ENCODE peak calls at places on chromosomes 5 and 9, in five cellular contexts. X is CD8-positive, alpha-beta T cell; I is gastrocnemius medialis; T is PC-3; M is uterus. S is an unnamed sample.

GRCh38 chr5:95620030-95620869 is at the start of gene GPR150:
- DNase-seq in I (no peak), T (peak; percentile 33), X (peak; percentile 50), M (peak; percentile 28), S (peak; percentile 64)

GRCh38 chr9:87336914-87337333 is 160.7 kb upstream of the DAPK1 start:
- DNase-seq in X (no peak), I (no peak), M (no peak), T (peak; percentile 44), S (peak; percentile 8)

GRCh38 chr9:130276121-130276520 is 10.6 kb downstream of the HMCN2 start:
- DNase-seq in M (no peak), I (no peak), X (no peak), T (peak; percentile 9), S (no peak)

GRCh38 chr5:36240779-36241635 is 718 bp downstream of the NADK2 start:
- DNase-seq in I (peak; percentile 31), X (peak; percentile 12), T (peak; percentile 61), M (peak; percentile 67), S (no peak)

GRCh38 chr5:60685700-60686099 is 14.3 kb downstream of the DEPDC1B start:
- DNase-seq in X (no peak), M (no peak), T (no peak), I (no peak), S (no peak)

GRCh38 chr9:96453625-96454024 is 3.7 kb downstream of the HABP4 start:
- DNase-seq in X (no peak), M (no peak), I (no peak), T (peak; percentile 64), S (no peak)

GRCh38 chr9:109551651-109552050 is 53.5 kb upstream of the PTPN3 start:
- DNase-seq in X (no peak), I (no peak), M (no peak), T (no peak), S (no peak)

GRCh38 chr5:2186472-2187015 is 303.8 kb upstream of the IRX4 start:
- DNase-seq in T (no peak), M (no peak), I (no peak), X (no peak), S (no peak)

GRCh38 chr9:28059192-28059591 is 485.9 kb upstream of the C9orf72 start:
- DNase-seq in T (no peak), X (no peak), M (no peak), I (no peak), S (no peak)

GRCh38 chr9:125949721-125950465 is 202.7 kb downstream of the PBX3 start:
- DNase-seq in I (no peak), M (no peak), T (no peak), X (no peak), S (no peak)

GRCh38 chr9:97593960-97594359 is 39.2 kb downstream of the TSTD2 start:
- DNase-seq in X (no peak), M (no peak), I (no peak), T (no peak), S (no peak)

GRCh38 chr5:39992617-39993203 is 567.9 kb upstream of the DAB2 start:
- DNase-seq in I (no peak), X (no peak), T (peak; percentile 41), M (no peak), S (no peak)

GRCh38 chr5:153135416-153135815 is 355.1 kb upstream of the GRIA1 start:
- DNase-seq in I (no peak), T (peak; percentile 39), X (no peak), M (no peak), S (no peak)

GRCh38 chr5:113082547-113082905 is 105.9 kb downstream of the DCP2 start:
- DNase-seq in I (no peak), X (no peak), T (no peak), M (no peak), S (no peak)

GRCh38 chr5:10301842-10302610 is 5.7 kb downstream of the CMBL start:
- DNase-seq in T (peak; percentile 96), I (peak; percentile 91), M (peak; percentile 34), X (no peak), S (no peak)

GRCh38 chr5:157106668-157107461 is 2.0 kb downstream of the HAVCR2 start:
- DNase-seq in I (no peak), X (no peak), M (no peak), T (no peak), S (no peak)
- H3K27ac ChIP-seq in I (no peak overlapping the region), X (peak overlapping the region; percentile 14), M (no peak overlapping the region), T (no peak overlapping the region), S (no peak overlapping the region)

GRCh38 chr9:137188490-137189296 is at the start of the genes ANAPC2 and SSNA1:
- DNase-seq in I (peak; percentile 79), T (peak; percentile 91), X (peak; percentile 95), M (peak; percentile 94), S (peak; percentile 92)

GRCh38 chr9:137191691-137192447 is 3.4 kb downstream of the SSNA1 start:
- DNase-seq in M (no peak), I (no peak), T (no peak), X (no peak), S (no peak)

GRCh38 chr9:137189297-137190295 is 1.1 kb downstream of the SSNA1 start:
- DNase-seq in M (no peak), T (no peak), I (no peak), X (no peak), S (no peak)

GRCh38 chr9:137191245-137191644 is 2.8 kb downstream of the SSNA1 start:
- DNase-seq in X (no peak), M (no peak), I (no peak), T (no peak), S (no peak)

GRCh38 chr9:137190315-137190853 is 1.9 kb downstream of the SSNA1 start:
- DNase-seq in M (no peak), I (no peak), X (no peak), T (peak; percentile 32), S (no peak)
- H3K4me3 ChIP-seq in M (no peak overlapping the region), I (peak overlapping the region; percentile 96), X (no peak overlapping the region), T (peak overlapping the region; percentile 99), S (no peak overlapping the region)

DNA sequence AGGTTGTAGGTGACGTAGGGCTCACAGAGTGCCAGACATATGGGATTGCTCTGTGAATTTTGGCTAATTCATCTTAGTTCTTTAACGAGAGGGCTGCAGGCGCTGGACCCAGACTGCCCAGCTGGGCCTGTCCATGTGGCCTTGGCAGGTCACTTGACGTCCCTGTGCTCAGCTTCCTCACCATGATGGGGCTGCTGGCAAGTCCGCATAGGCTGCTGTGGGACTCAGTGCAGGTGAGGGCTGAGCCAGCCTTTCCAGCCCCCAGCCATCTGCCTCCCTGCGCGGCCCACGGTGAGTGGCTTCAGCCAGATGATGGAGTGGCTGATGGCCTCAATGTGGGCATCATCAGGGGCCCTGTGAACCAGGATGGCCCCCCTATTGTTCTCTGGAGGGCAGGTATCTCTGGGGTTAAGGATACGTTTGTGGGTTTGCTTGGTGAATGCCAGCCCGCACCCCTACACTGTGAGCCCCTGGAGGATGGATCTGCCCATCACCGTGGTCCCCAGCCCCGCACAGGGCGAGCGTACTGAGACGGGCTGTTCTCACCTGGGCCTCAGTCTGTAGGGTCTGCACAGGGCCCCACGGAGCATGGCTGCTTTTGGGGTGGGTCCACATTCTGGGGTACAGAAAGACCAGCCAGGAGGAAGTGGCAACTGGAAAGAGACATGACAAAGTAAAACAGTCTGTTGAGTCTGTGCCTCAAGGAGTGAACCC is 3.7 kb downstream of the CARD19 start:
- DNase-seq in X (no peak), M (no peak), T (no peak), I (no peak), S (no peak)
- H3K27ac ChIP-seq in X (no peak overlapping the region), M (peak overlapping the region; percentile 81), T (no peak overlapping the region), I (peak overlapping the region; percentile 91), S (no peak overlapping the region)

GRCh38 chr5:14600846-14601245 is 19.3 kb downstream of the OTULINL start:
- DNase-seq in X (no peak), M (no peak), T (no peak), I (no peak), S (no peak)
- H3K4me3 ChIP-seq in X (no peak overlapping the region), M (no peak overlapping the region), T (no peak overlapping the region), I (no peak overlapping the region), S (no peak overlapping the region)

GRCh38 chr5:136890431-136891148 is 525.2 kb upstream of the TRPC7 start:
- DNase-seq in M (no peak), I (no peak), T (no peak), X (no peak), S (no peak)
- H3K27ac ChIP-seq in M (no peak overlapping the region), I (no peak overlapping the region), T (no peak overlapping the region), X (no peak overlapping the region), S (no peak overlapping the region)

DNA sequence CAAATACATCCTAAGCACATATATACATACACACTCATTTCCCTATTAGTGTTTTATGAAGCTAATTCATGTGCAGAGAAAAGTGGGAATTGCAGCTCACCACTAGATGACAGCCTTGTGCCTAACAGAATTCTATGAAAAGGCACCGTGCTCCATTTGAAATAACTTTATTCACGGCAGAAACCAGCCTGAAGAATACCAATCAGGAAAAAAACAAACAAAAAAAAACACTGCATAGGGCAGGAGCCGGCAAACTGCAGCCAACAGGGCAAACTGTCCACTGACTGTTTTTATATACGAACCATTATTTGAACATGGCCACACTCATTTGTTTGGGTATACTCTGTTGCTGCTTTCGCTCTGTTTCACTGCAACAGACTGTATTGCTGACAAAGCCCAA is 33.6 kb downstream of the ERMP1 start:
- DNase-seq in X (no peak), T (peak; percentile 75), M (no peak), I (no peak), S (peak; percentile 3)
- H3K4me3 ChIP-seq in X (no peak overlapping the region), T (no peak overlapping the region), M (no peak overlapping the region), I (no peak overlapping the region), S (no peak overlapping the region)

GRCh38 chr5:173378727-173379126 is 50.5 kb upstream of the STC2 start:
- DNase-seq in T (no peak), I (no peak), X (no peak), M (no peak), S (no peak)
- H3K27ac ChIP-seq in T (no peak overlapping the region), I (no peak overlapping the region), X (no peak overlapping the region), M (no peak overlapping the region), S (no peak overlapping the region)

GRCh38 chr5:141490771-141491170 is 1.9 kb downstream of the PCDHGC5 start:
- DNase-seq in I (no peak), M (no peak), X (no peak), T (no peak), S (no peak)

GRCh38 chr5:141490271-141490670 is 1.4 kb downstream of the PCDHGC5 start:
- DNase-seq in I (no peak), T (no peak), M (no peak), X (no peak), S (no peak)

GRCh38 chr5:141489841-141490240 is 960 bp downstream of the PCDHGC5 start:
- DNase-seq in M (no peak), X (no peak), I (no peak), T (no peak), S (no peak)

GRCh38 chr5:141492168-141492885 is 3.4 kb downstream of the PCDHGC5 start:
- DNase-seq in I (no peak), M (no peak), T (no peak), X (no peak), S (peak; percentile 21)

GRCh38 chr5:141491323-141492167 is 2.7 kb downstream of the PCDHGC5 start:
- DNase-seq in I (no peak), T (no peak), X (no peak), M (no peak), S (no peak)
- H3K4me3 ChIP-seq in I (no peak overlapping the region), T (no peak overlapping the region), X (peak overlapping the region; percentile 37), M (no peak overlapping the region), S (no peak overlapping the region)

DNA sequence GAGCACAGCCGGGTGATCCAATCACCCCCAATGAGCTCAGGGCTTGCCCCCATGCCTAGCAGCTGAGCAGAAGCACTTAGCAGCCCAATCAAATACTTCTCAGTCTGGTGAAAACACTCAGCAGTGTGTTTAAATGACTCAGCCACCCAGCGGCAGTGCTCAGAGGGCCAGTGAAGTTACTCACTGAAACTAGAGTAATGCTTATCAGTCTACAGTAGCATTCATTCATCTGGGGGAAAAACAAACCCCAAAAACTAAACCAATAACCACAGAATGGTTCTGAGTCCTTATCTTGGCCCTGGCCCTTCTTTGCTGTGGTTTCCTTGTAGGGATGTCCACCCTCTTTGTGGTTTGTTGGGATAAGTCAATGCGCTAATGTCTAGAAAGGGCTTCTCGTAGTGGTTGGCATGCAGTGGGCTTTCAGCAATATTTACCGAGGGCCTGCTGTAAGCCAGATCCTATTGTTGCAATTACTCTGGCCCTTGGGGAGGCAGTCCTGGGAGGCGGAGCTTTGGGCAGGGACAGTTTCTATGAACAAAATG is 43.2 kb downstream of the LHX2 start:
- DNase-seq in M (no peak), X (no peak), I (no peak), T (peak; percentile 84), S (no peak)
- H3K27ac ChIP-seq in M (no peak overlapping the region), X (no peak overlapping the region), I (no peak overlapping the region), T (no peak overlapping the region), S (no peak overlapping the region)

S was measured in CD4-positive, alpha-beta memory T cell.